ENCODE peak calls at places on chromosome 2, in seven cellular contexts. L is PC-9, Z is BJ, Y is psoas muscle, T is progenitor cell of endocrine pancreas, N is AG04449, U is bronchial epithelial cell. B is an unnamed sample.

GRCh38 chr2:23330214-23330613 is 54.8 kb upstream of the KLHL29 start:
- DNase-seq in L (peak), Z (no peak), Y (no peak), T (peak), N (no peak), U (peak), B (no peak)

GRCh38 chr2:229174794-229175529 is 96.1 kb downstream of the PID1 start:
- DNase-seq in L (no peak), Z (peak), Y (no peak), T (no peak), N (no peak), U (peak), B (no peak)

GRCh38 chr2:191479680-191480023 is 198.3 kb upstream of the NABP1 start:
- DNase-seq in L (no peak), Z (no peak), Y (no peak), T (no peak), N (no peak), U (no peak), B (no peak)

GRCh38 chr2:200475795-200476194 is 34.1 kb downstream of the KCTD18 start:
- DNase-seq in L (no peak), Z (no peak), Y (no peak), T (no peak), N (no peak), U (no peak), B (no peak)

GRCh38 chr2:234191819-234192407 is 141.4 kb downstream of the SPP2 start:
- DNase-seq in L (no peak), Z (no peak), Y (no peak), T (no peak), N (no peak), U (peak), B (no peak)

GRCh38 chr2:205903549-205904129 is 182.3 kb downstream of the INO80D start:
- DNase-seq in L (no peak), Z (no peak), Y (no peak), T (no peak), N (no peak), U (peak), B (no peak)

GRCh38 chr2:69773201-69773600 is 31.3 kb downstream of the ANXA4 start:
- DNase-seq in L (no peak), Z (no peak), Y (no peak), T (no peak), N (no peak), U (peak), B (no peak)

GRCh38 chr2:188701836-188702235 is 272.3 kb upstream of the COL3A1 start:
- DNase-seq in L (no peak), Z (no peak), Y (no peak), T (no peak), N (peak), U (peak), B (no peak)

GRCh38 chr2:136319227-136319626 is 201.3 kb upstream of the CXCR4 start:
- DNase-seq in L (no peak), Z (no peak), Y (no peak), T (no peak), N (no peak), U (no peak), B (no peak)

GRCh38 chr2:72990695-72991438 is 73.5 kb downstream of the EMX1 start:
- DNase-seq in L (no peak), Z (no peak), Y (peak), T (no peak), N (no peak), U (no peak), B (no peak)

GRCh38 chr2:2114745-2115245 is 216.3 kb downstream of the MYT1L start:
- DNase-seq in L (no peak), Z (no peak), Y (no peak), T (no peak), N (no peak), U (no peak), B (no peak)

GRCh38 chr2:181371782-181372292 is 85.3 kb upstream of the ITGA4 start:
- DNase-seq in L (peak), Z (no peak), Y (no peak), T (no peak), N (peak), U (no peak), B (no peak)

GRCh38 chr2:27445155-27445554 is 3.0 kb downstream of the KRTCAP3 start:
- DNase-seq in L (no peak), Z (no peak), Y (no peak), T (no peak), N (no peak), U (no peak), B (no peak)

GRCh38 chr2:9392895-9393757 is 30.2 kb downstream of the ITGB1BP1 start:
- DNase-seq in L (no peak), Z (no peak), Y (peak), T (no peak), N (no peak), U (no peak), B (no peak)

GRCh38 chr2:96538487-96539214 is 2.1 kb downstream of the ARID5A start:
- DNase-seq in L (no peak), Z (no peak), Y (peak), T (no peak), N (no peak), U (no peak), B (no peak)

GRCh38 chr2:176751314-176751713 is 461.3 kb upstream of the HNRNPA3 start:
- DNase-seq in L (no peak), Z (no peak), Y (no peak), T (no peak), N (no peak), U (no peak), B (no peak)

GRCh38 chr2:10089565-10090183 is 9.5 kb upstream of the CYS1 start:
- DNase-seq in L (no peak), Z (no peak), Y (no peak), T (no peak), N (no peak), U (no peak), B (no peak)

GRCh38 chr2:179861027-179861776 is at the start of gene ZNF385B:
- DNase-seq in L (peak), Z (no peak), Y (peak), T (peak), N (no peak), U (no peak), B (no peak)

GRCh38 chr2:237574894-237575868 is 8.8 kb downstream of the PRLH start:
- DNase-seq in L (peak), Z (no peak), Y (no peak), T (no peak), N (no peak), U (peak), B (no peak)

GRCh38 chr2:108579631-108580030 is 45.4 kb downstream of the LIMS1 start:
- DNase-seq in L (no peak), Z (no peak), Y (peak), T (no peak), N (no peak), U (no peak), B (no peak)

GRCh38 chr2:150459281-150459680 is 28.2 kb downstream of the RND3 start:
- DNase-seq in L (no peak), Z (no peak), Y (no peak), T (no peak), N (peak), U (no peak), B (no peak)

GRCh38 chr2:149727927-149728326 is 140.4 kb upstream of the MMADHC start:
- DNase-seq in L (no peak), Z (no peak), Y (no peak), T (no peak), N (no peak), U (no peak), B (no peak)

GRCh38 chr2:226893206-226893605 is 57.4 kb downstream of the RHBDD1 start:
- DNase-seq in L (no peak), Z (no peak), Y (no peak), T (no peak), N (no peak), U (no peak), B (no peak)

GRCh38 chr2:173596226-173596625 is 241.6 kb downstream of the CDCA7 start:
- DNase-seq in L (no peak), Z (no peak), Y (no peak), T (no peak), N (no peak), U (no peak), B (no peak)

GRCh38 chr2:200703132-200703925 is 108.4 kb upstream of the BZW1 start:
- DNase-seq in L (peak), Z (peak), Y (no peak), T (no peak), N (peak), U (peak), B (peak)

GRCh38 chr2:138090330-138090729 is 126.1 kb downstream of the HNMT start:
- DNase-seq in L (no peak), Z (no peak), Y (no peak), T (no peak), N (peak), U (peak), B (no peak)

GRCh38 chr2:71548589-71549485 is 95.5 kb downstream of the DYSF start:
- DNase-seq in L (peak), Z (no peak), Y (peak), T (peak), N (no peak), U (peak), B (no peak)

GRCh38 chr2:212032032-212032431 is 506.6 kb downstream of the ERBB4 start:
- DNase-seq in L (no peak), Z (peak), Y (no peak), T (no peak), N (no peak), U (peak), B (peak)

GRCh38 chr2:127653421-127654083 is 7.6 kb downstream of the GPR17 start:
- DNase-seq in L (no peak), Z (no peak), Y (peak), T (no peak), N (no peak), U (no peak), B (no peak)

GRCh38 chr2:239735829-239736357 is 289.2 kb downstream of the NDUFA10 start:
- DNase-seq in L (no peak), Z (no peak), Y (peak), T (no peak), N (no peak), U (no peak), B (no peak)

GRCh38 chr2:72980535-72981217 is 63.4 kb downstream of the EMX1 start:
- DNase-seq in L (peak), Z (no peak), Y (peak), T (no peak), N (peak), U (peak), B (peak)

GRCh38 chr2:55057474-55057873 is 7.2 kb upstream of the RTN4 start:
- DNase-seq in L (no peak), Z (no peak), Y (no peak), T (no peak), N (no peak), U (no peak), B (no peak)

GRCh38 chr2:84550916-84551315 is 34.6 kb downstream of the DNAH6 start:
- DNase-seq in L (no peak), Z (no peak), Y (no peak), T (no peak), N (no peak), U (no peak), B (no peak)

GRCh38 chr2:10544252-10544651 is 96.1 kb upstream of the ODC1 start:
- DNase-seq in L (no peak), Z (no peak), Y (no peak), T (no peak), N (no peak), U (no peak), B (no peak)

GRCh38 chr2:28035816-28036215 is 145.3 kb downstream of the BABAM2 start:
- DNase-seq in L (no peak), Z (no peak), Y (no peak), T (no peak), N (no peak), U (no peak), B (no peak)

GRCh38 chr2:145842002-145842401 is 1322.1 kb upstream of the ZEB2 start:
- DNase-seq in L (no peak), Z (no peak), Y (no peak), T (no peak), N (no peak), U (peak), B (no peak)
- TF ChIP-seq CTCF in L (no peak), Z (no peak), Y (no peak), T (no peak), N (no peak), U (no peak), B (no peak)

GRCh38 chr2:134917958-134918517 is 584 bp upstream of the CCNT2 start:
- DNase-seq in L (no peak), Z (peak), Y (no peak), T (peak), N (peak), U (peak), B (peak)
- TF ChIP-seq CTCF in L (peak), Z (peak), Y (peak), T (peak), N (peak), U (peak), B (peak)

GRCh38 chr2:68294187-68294586 is 25.6 kb downstream of the CNRIP1 start:
- DNase-seq in L (no peak), Z (no peak), Y (no peak), T (no peak), N (no peak), U (no peak), B (no peak)
- TF ChIP-seq CTCF in L (peak), Z (no peak), Y (peak), T (peak), N (no peak), U (no peak), B (no peak)

GRCh38 chr2:44970846-44971450 is 29.4 kb downstream of the SIX3 start:
- DNase-seq in L (no peak), Z (no peak), Y (no peak), T (no peak), N (no peak), U (no peak), B (no peak)

GRCh38 chr2:44969936-44970335 is 28.4 kb downstream of the SIX3 start:
- DNase-seq in L (no peak), Z (no peak), Y (no peak), T (no peak), N (no peak), U (peak), B (no peak)

GRCh38 chr2:44975571-44976450 is 33.4 kb downstream of the SIX2 start:
- DNase-seq in L (no peak), Z (no peak), Y (no peak), T (no peak), N (no peak), U (no peak), B (no peak)

GRCh38 chr2:44972771-44973535 is 31.5 kb downstream of the SIX3 start:
- DNase-seq in L (no peak), Z (no peak), Y (no peak), T (no peak), N (no peak), U (no peak), B (no peak)

DNA sequence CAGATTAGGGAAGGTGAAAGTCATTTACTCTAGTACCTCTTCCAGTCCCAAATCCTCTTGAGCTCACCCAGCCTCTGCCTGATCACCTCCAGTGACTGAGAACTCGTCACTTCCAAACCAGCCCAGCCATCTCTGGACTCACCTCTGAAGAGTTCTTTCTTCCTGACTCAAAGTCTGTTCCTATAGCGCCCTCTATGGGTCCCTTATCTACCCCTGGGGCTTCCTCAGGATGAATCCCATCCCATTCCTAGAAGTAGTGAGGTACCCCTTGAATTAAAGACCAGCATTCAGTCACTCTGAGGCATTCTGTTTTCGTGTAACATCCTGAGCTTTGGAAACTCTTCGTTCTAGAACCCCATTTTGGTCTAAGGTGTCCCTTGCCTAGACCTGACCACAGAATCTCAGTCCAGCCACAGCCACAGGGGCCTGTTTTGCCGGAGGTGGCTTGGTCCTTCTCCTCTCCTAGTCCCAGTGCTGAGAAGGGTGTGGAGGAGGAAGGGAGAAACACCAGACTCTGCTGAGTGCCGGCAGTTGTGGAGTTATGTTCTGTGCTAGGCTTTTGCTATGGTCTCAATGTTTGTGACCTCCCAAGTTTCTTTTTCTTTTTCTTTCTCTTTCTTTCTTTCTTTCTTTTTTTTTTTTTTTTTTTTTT is 32.7 kb downstream of the SIX3 start:
- DNase-seq in L (peak), Z (no peak), Y (no peak), T (no peak), N (no peak), U (peak), B (no peak)
- TF ChIP-seq CTCF in L (peak), Z (peak), Y (peak), T (peak), N (peak), U (peak), B (peak)

GRCh38 chr2:24380687-24381271 is 20.4 kb upstream of the ITSN2 start:
- DNase-seq in L (no peak), Z (no peak), Y (no peak), T (no peak), N (no peak), U (no peak), B (no peak)

GRCh38 chr2:24385366-24385765 is 25.0 kb upstream of the ITSN2 start:
- DNase-seq in L (no peak), Z (no peak), Y (no peak), T (no peak), N (no peak), U (peak), B (no peak)

DNA sequence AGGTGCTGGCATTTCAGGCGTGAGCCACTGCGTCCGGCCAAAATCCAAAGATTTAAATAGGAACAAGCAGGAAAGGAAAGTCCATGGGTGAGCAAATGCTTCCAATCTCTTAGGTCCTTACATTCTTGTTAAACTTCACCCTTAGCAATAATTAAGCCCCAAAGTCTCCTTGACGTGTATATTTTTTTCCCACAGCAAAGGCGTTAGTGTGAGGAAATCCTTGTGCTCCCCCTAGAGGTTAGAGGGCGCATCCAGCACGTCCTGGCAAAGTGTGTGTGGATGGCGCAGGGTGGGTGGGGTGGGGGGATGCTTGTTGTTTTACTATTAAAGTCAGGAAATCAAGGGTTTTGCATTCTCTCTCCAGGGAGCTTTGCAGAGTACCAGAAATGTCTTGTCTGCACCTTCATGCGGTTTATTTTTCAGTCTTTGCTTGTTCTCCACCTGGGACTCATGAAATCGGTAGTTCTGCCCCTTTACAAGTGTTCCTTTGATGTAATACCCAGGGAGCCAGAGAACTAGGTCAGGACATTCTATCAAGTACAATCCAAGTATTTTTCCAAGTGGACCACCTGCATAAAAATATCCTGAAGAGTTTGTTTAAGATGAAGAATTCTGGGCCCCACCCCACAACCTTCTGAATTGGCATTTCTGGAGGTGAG is 22.2 kb upstream of the ITSN2 start:
- DNase-seq in L (peak), Z (no peak), Y (peak), T (peak), N (peak), U (peak), B (peak)
- TF ChIP-seq CTCF in L (peak), Z (peak), Y (peak), T (peak), N (peak), U (peak), B (peak)

GRCh38 chr2:29212009-29212408 is 96.8 kb downstream of the CLIP4 start:
- DNase-seq in L (no peak), Z (peak), Y (no peak), T (no peak), N (no peak), U (no peak), B (no peak)
- TF ChIP-seq CTCF in L (no peak), Z (peak), Y (no peak), T (peak), N (peak), U (no peak), B (no peak)